ENCODE peak calls at places on chromosomes 6 and 20, in six cellular contexts. W, S, I, B, J and Z are unnamed samples.
A peak's percentile ranks its signal among the peaks of the same experiment; 100 is the strongest.

GRCh38 chr6:168675375-168675774 is 234.4 kb downstream of the SMOC2 start:
- DNase-seq in W (no peak), S (no peak), I (no peak), B (no peak), J (no peak), Z (no peak)

GRCh38 chr6:111173341-111173740 is 86.0 kb downstream of the SLC16A10 start:
- DNase-seq in W (no peak), S (no peak), I (no peak), B (no peak), J (no peak), Z (no peak)

GRCh38 chr6:133631421-133631820 is 257.5 kb upstream of the TCF21 start:
- DNase-seq in W (no peak), S (no peak), I (no peak), B (no peak), J (no peak), Z (peak; percentile 57)

GRCh38 chr6:135922170-135922569 is 70.7 kb downstream of the PDE7B start:
- DNase-seq in W (no peak), S (peak; percentile 39), I (no peak), B (no peak), J (no peak), Z (peak; percentile 92)

GRCh38 chr20:58416832-58417231 is 27.8 kb downstream of the VAPB start:
- DNase-seq in W (no peak), S (no peak), I (no peak), B (no peak), J (no peak), Z (no peak)

GRCh38 chr6:121984956-121985355 is 414.5 kb upstream of the HSF2 start:
- DNase-seq in W (no peak), S (no peak), I (peak; percentile 25), B (no peak), J (no peak), Z (no peak)

GRCh38 chr6:108609276-108609769 is 48.6 kb downstream of the FOXO3 start:
- DNase-seq in W (no peak), S (no peak), I (no peak), B (no peak), J (no peak), Z (no peak)

GRCh38 chr6:75205776-75206334 is at the start of gene COL12A1:
- DNase-seq in W (no peak), S (peak; percentile 93), I (peak; percentile 94), B (no peak), J (peak; percentile 98), Z (peak; percentile 98)

GRCh38 chr20:58835231-58835630 is 15.5 kb downstream of the GNAS-AS1 start:
- DNase-seq in W (no peak), S (no peak), I (no peak), B (no peak), J (no peak), Z (no peak)

GRCh38 chr6:30890646-30891449 is 6.5 kb downstream of the DDR1 start:
- DNase-seq in W (no peak), S (no peak), I (no peak), B (no peak), J (no peak), Z (no peak)

GRCh38 chr20:47705497-47705856 is 79.8 kb downstream of the SULF2 start:
- DNase-seq in W (no peak), S (no peak), I (no peak), B (no peak), J (no peak), Z (no peak)

GRCh38 chr6:118581489-118581959 is 33.4 kb downstream of the PLN start:
- DNase-seq in W (no peak), S (no peak), I (no peak), B (no peak), J (peak; percentile 64), Z (peak; percentile 72)

GRCh38 chr6:30612213-30612612 is 4.8 kb downstream of the PPP1R10 start:
- DNase-seq in W (no peak), S (no peak), I (no peak), B (peak; percentile 69), J (no peak), Z (no peak)

GRCh38 chr6:3063733-3064700 is 4.3 kb upstream of the RIPK1 start:
- DNase-seq in W (peak; percentile 86), S (peak; percentile 98), I (peak; percentile 99), B (peak; percentile 91), J (peak; percentile 98), Z (peak; percentile 70)

GRCh38 chr6:25017486-25017885 is 81.7 kb upstream of the RIPOR2 start:
- DNase-seq in W (no peak), S (no peak), I (no peak), B (no peak), J (no peak), Z (no peak)

GRCh38 chr6:43916091-43916923 is 146.3 kb downstream of the VEGFA start:
- DNase-seq in W (no peak), S (no peak), I (no peak), B (no peak), J (no peak), Z (no peak)

GRCh38 chr20:62085206-62085605 is 19.5 kb upstream of the TAF4 start:
- DNase-seq in W (no peak), S (no peak), I (no peak), B (no peak), J (no peak), Z (no peak)

GRCh38 chr6:8114956-8115355 is 12.6 kb upstream of the EEF1E1 start:
- DNase-seq in W (no peak), S (no peak), I (no peak), B (no peak), J (no peak), Z (no peak)

GRCh38 chr6:111461860-111462259 is 21.2 kb downstream of the REV3L start:
- DNase-seq in W (no peak), S (no peak), I (no peak), B (no peak), J (no peak), Z (no peak)

GRCh38 chr6:16583151-16583762 is 178.0 kb downstream of the ATXN1 start:
- DNase-seq in W (no peak), S (no peak), I (no peak), B (no peak), J (peak; percentile 53), Z (no peak)
- H3K27ac ChIP-seq in W (no peak overlapping the region), S (no peak overlapping the region), I (no peak overlapping the region), B (no peak overlapping the region), J (no peak overlapping the region), Z (no peak overlapping the region)

GRCh38 chr6:6003334-6004146 is 3.2 kb downstream of the NRN1 start:
- DNase-seq in W (no peak), S (no peak), I (peak; percentile 62), B (peak; percentile 4), J (peak; percentile 85), Z (peak; percentile 22)
- H3K4me3 ChIP-seq in W (peak overlapping the region; percentile 55), S (peak overlapping the region; percentile 62), I (peak overlapping the region; percentile 56), B (no peak overlapping the region), J (peak overlapping the region; percentile 47), Z (peak overlapping the region; percentile 50)

GRCh38 chr6:166176106-166176505 is 8.5 kb upstream of the TBXT start:
- DNase-seq in W (no peak), S (no peak), I (no peak), B (no peak), J (no peak), Z (no peak)
- H3K27me3 ChIP-seq in W (no peaks in the 10 kb centered on the region), S (no peaks in the 10 kb centered on the region), I (no peaks in the 10 kb centered on the region), B (no peaks in the 10 kb centered on the region), J (peaks cover 37% of the 10 kb centered on the region), Z (peaks cover 18% of the 10 kb centered on the region)

DNA sequence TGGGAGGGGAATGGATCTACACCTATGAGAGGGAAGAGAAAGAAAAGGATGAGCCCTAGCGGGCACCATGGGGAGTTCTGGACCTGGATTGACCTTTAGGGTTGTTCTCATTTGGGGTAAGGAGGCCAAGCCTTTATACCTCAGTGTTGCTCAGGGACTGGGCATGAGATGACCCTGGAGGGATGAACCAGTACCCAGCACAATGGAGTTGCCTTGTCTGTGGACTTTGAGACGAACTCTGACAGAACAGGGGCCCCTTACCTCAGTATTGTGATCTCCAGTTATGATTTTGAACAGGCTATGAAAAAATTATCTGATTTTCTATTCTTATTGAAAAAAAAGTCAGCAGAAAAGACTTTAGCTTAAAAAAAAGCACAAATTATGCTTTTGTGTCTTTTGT is 88.6 kb downstream of the FOXA2 start:
- DNase-seq in W (no peak), S (no peak), I (no peak), B (no peak), J (peak; percentile 34), Z (no peak)
- H3K27ac ChIP-seq in W (no peak overlapping the region), S (no peak overlapping the region), I (no peak overlapping the region), B (no peak overlapping the region), J (no peak overlapping the region), Z (no peak overlapping the region)

GRCh38 chr6:137218917-137219663 is at the start of gene IFNGR1:
- DNase-seq in W (peak; percentile 89), S (peak; percentile 98), I (peak; percentile 100), B (peak; percentile 98), J (peak; percentile 99), Z (peak; percentile 88)

GRCh38 chr6:137216106-137216505 is 3.1 kb downstream of the IFNGR1 start:
- DNase-seq in W (no peak), S (no peak), I (no peak), B (no peak), J (no peak), Z (no peak)

GRCh38 chr6:137217801-137218472 is 1.2 kb downstream of the IFNGR1 start:
- DNase-seq in W (no peak), S (peak; percentile 57), I (no peak), B (peak; percentile 73), J (no peak), Z (no peak)

GRCh38 chr6:137218473-137218916 is 690 bp downstream of the IFNGR1 start:
- DNase-seq in W (peak; percentile 43), S (peak; percentile 27), I (no peak), B (peak; percentile 74), J (peak; percentile 93), Z (peak; percentile 40)

DNA sequence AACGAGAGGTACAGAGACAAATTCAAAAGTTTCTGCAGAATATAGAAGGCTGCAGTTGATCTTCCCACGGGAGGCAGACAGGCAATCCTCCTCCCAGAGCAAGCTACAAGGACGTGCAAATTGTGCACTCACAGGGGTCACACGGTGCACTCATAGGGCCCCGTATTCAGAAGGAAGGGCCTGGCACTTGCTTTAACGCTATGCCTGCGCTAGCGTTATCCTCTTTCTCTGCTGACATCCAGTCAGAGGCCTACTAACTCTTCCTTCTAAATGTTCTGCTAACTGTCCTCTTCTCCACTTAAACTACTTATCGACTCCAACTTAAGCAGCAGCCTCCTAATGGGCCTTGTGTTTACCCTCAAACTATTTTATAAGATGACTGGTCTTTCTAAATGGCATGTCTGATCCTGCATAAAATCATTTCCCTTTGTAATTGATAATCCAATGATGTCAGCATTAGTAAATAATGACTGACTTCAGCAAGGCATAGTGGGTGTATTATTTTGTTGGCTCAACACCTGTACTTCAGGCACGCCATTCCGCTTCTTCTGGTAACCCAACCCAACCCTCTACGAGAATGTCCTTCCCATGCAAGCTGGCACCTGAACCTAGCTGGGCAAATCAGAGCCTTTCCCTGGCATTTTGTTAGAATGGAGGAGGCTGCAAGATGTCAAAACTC is 2.2 kb downstream of the IFNGR1 start:
- DNase-seq in W (no peak), S (peak; percentile 39), I (peak; percentile 53), B (no peak), J (no peak), Z (no peak)
- H3K4me3 ChIP-seq in W (no peak overlapping the region), S (peak overlapping the region; percentile 89), I (peak overlapping the region; percentile 83), B (peak overlapping the region; percentile 86), J (peak overlapping the region; percentile 95), Z (no peak overlapping the region)